ENCODE peak calls at places on chromosome 5, in five cellular contexts. S, H, D, C and E are unnamed samples.

GRCh38 chr5:180111273-180111695 is 39.7 kb upstream of the RNF130 start:
- DNase-seq in S (no peak), H (peak), D (no peak), C (no peak), E (no peak)

GRCh38 chr5:165134146-165134545 is 1628.7 kb downstream of the MAT2B start:
- DNase-seq in S (no peak), H (no peak), D (no peak), C (no peak), E (no peak)

GRCh38 chr5:158013303-158013702 is 154.4 kb upstream of the CLINT1 start:
- DNase-seq in S (no peak), H (peak), D (no peak), C (no peak), E (no peak)

GRCh38 chr5:80871541-80871961 is 88.6 kb upstream of the RASGRF2 start:
- DNase-seq in S (no peak), H (no peak), D (peak), C (peak), E (no peak)

GRCh38 chr5:110651507-110651906 is 75.0 kb downstream of the TMEM232 start:
- DNase-seq in S (no peak), H (no peak), D (no peak), C (no peak), E (no peak)

GRCh38 chr5:94181940-94182339 is 436.5 kb downstream of the KIAA0825 start:
- DNase-seq in S (no peak), H (no peak), D (peak), C (peak), E (no peak)

GRCh38 chr5:101678494-101679193 is 617.4 kb downstream of the SLCO4C1 start:
- DNase-seq in S (peak), H (peak), D (peak), C (peak), E (peak)

GRCh38 chr5:110923971-110924370 is 147.5 kb upstream of the TSLP start:
- DNase-seq in S (no peak), H (no peak), D (no peak), C (no peak), E (no peak)

GRCh38 chr5:121702783-121703182 is 148.9 kb upstream of the FTMT start:
- DNase-seq in S (no peak), H (no peak), D (no peak), C (no peak), E (no peak)

GRCh38 chr5:36374275-36374862 is 72.7 kb upstream of the RANBP3L start:
- DNase-seq in S (no peak), H (no peak), D (no peak), C (no peak), E (no peak)

GRCh38 chr5:68653471-68653870 is 437.9 kb downstream of the PIK3R1 start:
- DNase-seq in S (no peak), H (no peak), D (no peak), C (no peak), E (no peak)

GRCh38 chr5:127492854-127493738 is 24.3 kb upstream of the PRRC1 start:
- DNase-seq in S (peak), H (no peak), D (peak), C (peak), E (peak)

GRCh38 chr5:54211912-54212311 is 98.5 kb downstream of the ARL15 start:
- DNase-seq in S (no peak), H (no peak), D (no peak), C (no peak), E (no peak)

GRCh38 chr5:54206580-54207229 is 103.7 kb downstream of the ARL15 start:
- DNase-seq in S (no peak), H (no peak), D (no peak), C (no peak), E (no peak)

GRCh38 chr5:54205453-54205852 is 104.9 kb downstream of the ARL15 start:
- DNase-seq in S (no peak), H (no peak), D (no peak), C (no peak), E (no peak)

GRCh38 chr5:54207566-54207965 is 102.8 kb downstream of the ARL15 start:
- DNase-seq in S (no peak), H (no peak), D (no peak), C (no peak), E (no peak)

DNA sequence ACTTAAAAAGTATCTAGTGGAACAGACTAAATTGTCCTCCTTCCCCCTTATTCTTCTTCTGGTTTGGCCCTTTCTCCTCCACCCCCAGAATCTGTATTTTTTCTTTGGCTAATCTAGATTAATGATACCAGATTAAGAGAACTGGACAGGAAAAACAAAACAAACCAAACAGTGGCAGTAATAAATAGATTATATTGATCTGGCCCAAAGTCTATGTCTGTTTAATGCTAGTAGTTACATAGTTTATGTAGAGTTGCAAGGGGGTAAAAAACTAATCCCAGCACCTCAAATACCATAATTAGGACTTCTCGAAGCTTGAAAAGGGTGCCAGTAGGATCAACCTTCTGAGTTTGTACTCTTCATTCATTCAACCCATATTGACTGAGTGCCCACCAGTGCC is 104.5 kb downstream of the ARL15 start:
- DNase-seq in S (no peak), H (no peak), D (no peak), C (no peak), E (no peak)
- H2AFZ ChIP-seq in S (no peak), H (no peak), D (no peak), C (no peak), E (no peak)

DNA sequence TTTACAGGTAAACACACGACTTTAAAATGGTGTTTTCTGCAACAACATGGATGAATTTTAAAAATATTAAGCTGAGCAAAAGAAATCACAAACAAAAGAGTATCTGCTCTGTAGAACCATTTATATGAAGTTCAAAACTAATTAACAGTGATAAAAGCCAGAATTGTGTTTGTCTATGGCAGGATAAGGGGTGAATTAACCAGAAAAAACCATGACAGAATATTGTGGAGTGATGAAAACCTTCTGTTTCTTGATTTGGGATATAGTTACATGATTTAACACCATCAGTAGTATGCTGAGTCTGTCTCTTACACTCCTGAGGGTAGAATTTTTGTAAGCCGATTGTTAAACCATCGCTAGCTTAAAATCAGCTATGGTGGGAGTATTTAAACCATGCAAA is 101.7 kb upstream of the ZNF366 start:
- DNase-seq in S (no peak), H (no peak), D (no peak), C (no peak), E (no peak)
- TF ChIP-seq SIN3A in S (no peak), H (no peak), D (no peak), C (no peak), E (no peak)

GRCh38 chr5:59893061-59893435 is 478 bp downstream of the PDE4D start:
- DNase-seq in S (no peak), H (peak), D (no peak), C (no peak), E (no peak)
- TF ChIP-seq EZH2 in S (no peak), H (peak), D (no peak), C (no peak), E (no peak)

GRCh38 chr5:138241688-138242547 is 28.8 kb upstream of the CDC23 start:
- DNase-seq in S (no peak), H (peak), D (no peak), C (peak), E (peak)
- H2AFZ ChIP-seq in S (no peak), H (peak), D (no peak), C (no peak), E (peak)

GRCh38 chr5:10699987-10700386 is 61.0 kb downstream of the DAP start:
- DNase-seq in S (no peak), H (no peak), D (no peak), C (no peak), E (no peak)

GRCh38 chr5:10699281-10699874 is 61.7 kb downstream of the DAP start:
- DNase-seq in S (no peak), H (no peak), D (no peak), C (no peak), E (no peak)

GRCh38 chr5:10691826-10692785 is 68.9 kb downstream of the DAP start:
- DNase-seq in S (no peak), H (no peak), D (no peak), C (no peak), E (no peak)

GRCh38 chr5:10695055-10695649 is 65.9 kb downstream of the DAP start:
- DNase-seq in S (no peak), H (peak), D (no peak), C (peak), E (peak)

DNA sequence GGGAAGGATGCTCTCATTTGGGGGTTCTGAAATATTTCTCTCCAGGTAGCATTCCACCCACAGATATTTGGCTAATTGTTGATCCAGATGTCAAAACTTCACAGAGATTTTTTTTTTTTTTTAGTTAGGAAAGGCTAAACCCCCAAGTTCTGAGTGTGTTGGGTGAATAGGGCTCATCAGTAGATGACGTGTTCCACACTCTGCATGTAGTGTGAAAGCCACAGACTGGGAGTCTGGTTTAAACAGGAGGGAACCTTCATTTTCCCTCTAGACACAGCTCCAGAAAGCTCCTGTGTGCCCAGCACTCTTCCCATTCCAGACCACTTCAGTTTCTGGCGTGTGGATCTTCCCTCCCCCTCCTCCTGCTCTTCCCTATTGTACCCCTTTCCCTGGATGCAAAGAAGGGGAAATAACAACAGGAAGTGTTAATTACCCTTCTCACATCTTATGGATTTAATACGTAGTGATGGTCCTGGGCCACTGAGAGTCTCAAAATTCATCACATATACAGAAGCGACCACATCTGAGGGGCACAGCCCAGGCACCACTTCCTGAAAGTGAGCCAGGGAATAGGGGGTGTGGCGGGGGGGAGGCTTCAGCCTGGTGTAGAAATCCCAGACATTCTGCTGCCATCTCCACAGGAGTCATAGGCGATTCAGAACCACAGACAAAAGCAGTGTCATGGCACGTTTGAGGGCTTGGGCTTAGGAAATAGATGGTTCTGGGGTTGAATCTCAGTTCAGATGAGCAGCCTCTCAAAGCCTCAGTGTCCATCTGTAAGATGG is 65.1 kb downstream of the DAP start:
- DNase-seq in S (no peak), H (no peak), D (no peak), C (no peak), E (no peak)
- TF ChIP-seq SIN3A in S (no peak), H (no peak), D (no peak), C (no peak), E (no peak)

DNA sequence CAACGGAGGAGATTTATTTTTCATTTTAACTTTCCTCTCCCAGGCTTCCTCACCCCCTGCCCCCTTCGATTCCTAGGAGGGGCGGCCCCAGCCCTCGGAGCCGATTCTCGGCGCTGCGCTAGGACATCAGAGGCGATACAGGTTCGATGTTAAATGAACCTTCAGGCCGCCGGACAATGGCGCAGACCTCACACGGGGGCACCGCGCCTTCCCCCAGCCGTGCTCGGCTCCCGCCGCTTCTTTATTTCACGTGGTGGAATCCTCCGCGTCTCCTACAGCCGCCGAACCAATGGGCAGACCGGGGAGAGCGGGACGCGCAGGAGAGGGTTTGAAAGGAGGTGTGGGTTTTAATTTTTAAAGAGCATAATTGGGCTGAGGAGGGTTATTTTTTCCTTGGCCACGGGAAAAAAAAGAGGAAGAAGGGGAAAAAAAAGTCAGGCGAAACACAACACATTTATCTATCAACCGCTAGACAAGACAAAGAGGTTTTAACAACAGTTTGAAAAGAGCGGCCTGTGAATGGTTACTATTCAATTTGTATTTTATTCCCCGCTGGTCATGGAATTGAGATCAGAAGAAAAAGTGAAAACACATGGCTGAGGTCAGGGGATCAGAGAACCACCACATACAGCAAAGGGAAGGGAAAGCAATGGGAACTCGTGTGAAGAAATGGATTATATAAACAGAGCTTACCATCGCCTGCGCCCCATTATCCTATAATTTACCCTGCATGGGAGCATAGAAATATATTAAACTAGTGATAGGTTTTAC is 126.9 kb downstream of the TMEM174 start:
- DNase-seq in S (no peak), H (peak), D (no peak), C (no peak), E (no peak)
- TF ChIP-seq EZH2 in S (no peak), H (peak), D (no peak), C (no peak), E (no peak)

DNA sequence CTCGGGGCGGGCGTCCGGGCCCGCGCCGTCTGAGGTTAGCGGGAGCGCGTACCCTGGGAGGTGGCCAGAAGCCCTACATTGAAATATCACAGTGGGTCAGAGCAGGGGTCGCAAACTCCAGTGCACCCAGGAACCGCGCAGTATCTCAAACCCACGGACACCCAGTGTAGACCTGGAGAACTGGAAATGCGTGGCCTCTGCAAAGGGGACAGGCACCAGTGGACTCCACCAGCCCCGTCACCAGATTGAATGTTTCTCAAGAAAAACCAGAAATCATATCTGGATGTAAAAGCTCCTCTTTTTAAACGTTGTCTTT is 117.6 kb upstream of the SMIM23 start:
- DNase-seq in S (no peak), H (no peak), D (no peak), C (no peak), E (no peak)
- H2AFZ ChIP-seq in S (no peak), H (peak), D (peak), C (no peak), E (no peak)

DNA sequence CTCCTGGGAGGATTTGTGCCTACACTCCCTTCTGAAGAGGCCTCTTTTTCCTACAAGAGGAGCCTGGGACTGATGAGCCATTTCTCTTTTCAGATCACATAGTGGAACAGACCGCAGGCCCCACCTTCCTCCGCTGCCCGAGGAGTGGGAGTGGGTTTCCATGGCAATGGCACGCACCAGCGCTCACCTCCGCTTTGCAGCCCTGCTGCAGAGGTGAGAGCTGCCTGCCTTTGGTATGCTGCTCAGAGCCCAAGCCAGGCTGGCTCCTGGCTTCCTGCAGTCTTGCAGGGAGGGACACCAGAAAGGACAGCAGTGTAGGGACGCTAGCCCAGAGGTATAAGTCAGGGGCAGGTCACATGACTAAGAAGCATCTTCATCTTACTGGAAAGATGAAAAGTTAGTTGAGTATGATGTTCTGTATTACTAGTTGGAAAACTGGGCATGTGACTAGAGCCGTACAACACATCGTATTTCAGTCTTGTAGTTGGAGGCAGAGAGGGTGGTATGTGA is 12.4 kb downstream of the PTTG1 start:
- DNase-seq in S (peak), H (no peak), D (no peak), C (peak), E (no peak)
- TF ChIP-seq SIN3A in S (no peak), H (no peak), D (no peak), C (no peak), E (no peak)

DNA sequence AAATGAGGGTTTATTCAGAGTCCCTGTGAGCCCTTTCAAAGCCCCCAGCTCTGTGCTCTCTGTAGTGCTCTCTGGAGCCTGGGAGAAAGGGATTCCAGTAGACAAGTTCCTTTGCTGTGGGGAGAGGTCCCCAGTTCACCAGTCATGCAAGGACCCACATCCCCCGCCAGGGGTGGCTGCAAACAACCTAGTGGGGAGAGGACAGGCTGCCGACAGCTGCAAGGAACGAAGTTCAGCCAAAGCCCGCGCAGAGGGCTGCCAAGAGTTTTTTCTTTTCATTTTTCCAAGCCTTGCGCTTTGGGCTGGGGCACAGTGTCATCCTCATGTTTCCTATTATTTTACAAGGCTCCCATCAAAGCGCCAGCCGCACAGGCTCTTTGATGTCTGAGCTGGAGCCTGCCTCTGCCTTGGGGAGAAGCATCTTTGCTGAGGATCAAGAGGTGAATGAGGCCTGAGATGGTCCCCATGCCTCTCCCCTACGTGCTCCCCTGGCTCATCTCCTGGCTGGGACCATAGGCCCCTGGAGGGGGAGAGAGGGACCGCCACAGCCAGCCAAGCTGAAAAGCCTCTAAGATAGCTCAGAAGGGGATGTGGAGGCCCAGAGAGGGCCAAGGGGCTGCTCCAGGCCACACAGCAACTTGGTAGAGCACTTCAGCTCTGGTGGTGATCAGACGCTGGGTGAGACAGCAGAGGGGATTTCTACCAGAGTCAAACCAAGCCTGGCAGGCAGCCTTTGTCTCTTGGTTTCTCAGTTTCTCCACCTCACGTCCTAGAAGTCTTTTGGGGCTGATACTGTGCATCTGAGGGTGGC is 50.5 kb upstream of the SYNPO start:
- DNase-seq in S (peak), H (no peak), D (no peak), C (peak), E (peak)
- TF ChIP-seq EZH2 in S (no peak), H (no peak), D (no peak), C (no peak), E (no peak)